ENCODE peak calls at places on chromosomes 1 and 21, in four cellular contexts. Q is fibroblast of mammary gland, R is cardiac fibroblast, F is upper lobe of left lung. M is an unnamed sample.

GRCh38 chr1:204220217-204220616 is 6.4 kb upstream of the GOLT1A start:
- DNase-seq in Q (no peak), R (no peak), F (no peak), M (no peak)

GRCh38 chr1:152442765-152443164 is 28.7 kb upstream of the CRNN start:
- DNase-seq in Q (peak), R (peak), F (peak), M (peak)

GRCh38 chr1:162942903-162943567 is 82.1 kb upstream of the CCDC190 start:
- DNase-seq in Q (peak), R (peak), F (no peak), M (no peak)

GRCh38 chr21:41283211-41283818 is 33.3 kb upstream of the FAM3B start:
- DNase-seq in Q (peak), R (peak), F (peak), M (peak)

GRCh38 chr1:223248787-223249175 is 105.7 kb upstream of the TLR5 start:
- DNase-seq in Q (no peak), R (no peak), F (no peak), M (no peak)

GRCh38 chr1:101520302-101520701 is 283.5 kb downstream of the S1PR1 start:
- DNase-seq in Q (peak), R (peak), F (no peak), M (no peak)

GRCh38 chr21:18617291-18617690 is 213.7 kb upstream of the TMPRSS15 start:
- DNase-seq in Q (no peak), R (no peak), F (no peak), M (no peak)

GRCh38 chr1:77889240-77889637 is 815 bp downstream of the NEXN start:
- DNase-seq in Q (peak), R (peak), F (no peak), M (no peak)

GRCh38 chr1:110224240-110224995 is 14.3 kb downstream of the KCNC4 start:
- DNase-seq in Q (no peak), R (no peak), F (no peak), M (no peak)

GRCh38 chr1:168454211-168454815 is 89.5 kb downstream of the XCL2 start:
- DNase-seq in Q (peak), R (no peak), F (no peak), M (no peak)

GRCh38 chr1:62691062-62691844 is 3.1 kb upstream of the DOCK7 start:
- DNase-seq in Q (no peak), R (no peak), F (no peak), M (no peak)

GRCh38 chr1:180522204-180522497 is 19.8 kb upstream of the ACBD6 start:
- DNase-seq in Q (no peak), R (peak), F (no peak), M (no peak)

GRCh38 chr1:19811206-19811851 is 3.8 kb downstream of the RNF186 start:
- DNase-seq in Q (peak), R (peak), F (peak), M (no peak)

GRCh38 chr1:244852694-244853093 is 11.6 kb downstream of the HNRNPU start:
- DNase-seq in Q (no peak), R (no peak), F (no peak), M (no peak)

GRCh38 chr1:109104364-109105151 is 9.4 kb upstream of the ELAPOR1 start:
- DNase-seq in Q (peak), R (peak), F (no peak), M (no peak)

GRCh38 chr1:79006564-79006963 is at the start of gene ADGRL4:
- DNase-seq in Q (peak), R (peak), F (peak), M (no peak)

GRCh38 chr1:53629101-53629691 is 109.8 kb downstream of the GLIS1 start:
- DNase-seq in Q (no peak), R (no peak), F (no peak), M (no peak)

GRCh38 chr1:202056644-202057334 is 46.4 kb downstream of the ELF3 start:
- DNase-seq in Q (no peak), R (no peak), F (peak), M (no peak)

GRCh38 chr1:55063562-55063942 is 24.2 kb downstream of the PCSK9 start:
- DNase-seq in Q (no peak), R (no peak), F (no peak), M (no peak)

GRCh38 chr1:174954686-174955669 is 44.8 kb upstream of the CACYBP start:
- DNase-seq in Q (no peak), R (no peak), F (no peak), M (no peak)

GRCh38 chr1:62240651-62241050 is 46.0 kb downstream of the L1TD1 start:
- DNase-seq in Q (no peak), R (no peak), F (no peak), M (no peak)

GRCh38 chr1:53558916-53559315 is 99.7 kb downstream of the DMRTB1 start:
- DNase-seq in Q (no peak), R (no peak), F (no peak), M (no peak)

GRCh38 chr1:81478217-81478616 is 322.5 kb upstream of the ADGRL2 start:
- DNase-seq in Q (no peak), R (peak), F (no peak), M (no peak)

GRCh38 chr1:221310180-221310579 is 430.9 kb downstream of the HLX start:
- DNase-seq in Q (no peak), R (no peak), F (no peak), M (no peak)

GRCh38 chr1:241998950-241999495 is at the start of gene MAP1LC3C:
- DNase-seq in Q (no peak), R (peak), F (no peak), M (no peak)

GRCh38 chr1:116740726-116741125 is 13.5 kb upstream of the CD2 start:
- DNase-seq in Q (no peak), R (no peak), F (no peak), M (no peak)

GRCh38 chr21:25862596-25862995 is 127.8 kb downstream of the GABPA start:
- DNase-seq in Q (peak), R (peak), F (no peak), M (no peak)

GRCh38 chr1:21619041-21619947 is 49.9 kb downstream of the RAP1GAP start:
- DNase-seq in Q (no peak), R (no peak), F (no peak), M (no peak)

GRCh38 chr1:24765308-24765988 is 20.2 kb downstream of the CLIC4 start:
- DNase-seq in Q (peak), R (peak), F (no peak), M (no peak)
- H3K4me3 ChIP-seq in Q (no peak), R (no peak), F (peak), M (no peak)

GRCh38 chr1:64894438-64895196 is 71.7 kb downstream of the JAK1 start:
- DNase-seq in Q (no peak), R (no peak), F (no peak), M (no peak)

GRCh38 chr1:64895500-64895899 is 70.8 kb downstream of the JAK1 start:
- DNase-seq in Q (no peak), R (no peak), F (no peak), M (no peak)

GRCh38 chr1:64898107-64898861 is 68.1 kb downstream of the JAK1 start:
- DNase-seq in Q (peak), R (peak), F (peak), M (peak)

GRCh38 chr1:64893921-64894320 is 72.4 kb downstream of the JAK1 start:
- DNase-seq in Q (no peak), R (no peak), F (no peak), M (no peak)

DNA sequence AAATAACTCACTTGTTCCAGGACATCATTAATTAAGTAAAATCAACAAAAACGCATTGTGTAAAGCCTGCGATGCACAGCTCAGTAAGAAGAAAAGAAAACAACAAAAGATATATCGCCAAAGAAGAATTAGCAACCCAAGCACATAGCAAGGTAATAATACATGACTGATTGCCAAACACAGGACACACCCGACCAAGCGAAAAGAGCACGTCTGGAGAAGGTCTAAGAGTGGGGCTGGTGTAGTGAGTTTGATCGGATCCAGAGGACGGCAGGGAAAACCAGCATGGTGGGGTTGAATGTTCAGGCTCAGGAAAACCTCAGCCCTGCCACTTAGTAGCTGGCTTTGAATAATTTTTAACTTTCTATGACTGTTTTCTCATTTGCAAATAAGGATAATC is 69.8 kb downstream of the JAK1 start:
- DNase-seq in Q (no peak), R (no peak), F (no peak), M (no peak)
- TF ChIP-seq CTCF in Q (no peak), R (no peak), F (no peak), M (no peak)

GRCh38 chr1:11980676-11980972 is 380 bp downstream of the MFN2 start:
- DNase-seq in Q (no peak), R (no peak), F (no peak), M (no peak)

GRCh38 chr1:11984121-11984520 is 3.9 kb downstream of the MFN2 start:
- DNase-seq in Q (no peak), R (no peak), F (no peak), M (no peak)

GRCh38 chr1:11981378-11982009 is 1.2 kb downstream of the MFN2 start:
- DNase-seq in Q (peak), R (no peak), F (no peak), M (no peak)

GRCh38 chr1:11979818-11980675 is at the start of gene MFN2:
- DNase-seq in Q (peak), R (peak), F (peak), M (peak)

DNA sequence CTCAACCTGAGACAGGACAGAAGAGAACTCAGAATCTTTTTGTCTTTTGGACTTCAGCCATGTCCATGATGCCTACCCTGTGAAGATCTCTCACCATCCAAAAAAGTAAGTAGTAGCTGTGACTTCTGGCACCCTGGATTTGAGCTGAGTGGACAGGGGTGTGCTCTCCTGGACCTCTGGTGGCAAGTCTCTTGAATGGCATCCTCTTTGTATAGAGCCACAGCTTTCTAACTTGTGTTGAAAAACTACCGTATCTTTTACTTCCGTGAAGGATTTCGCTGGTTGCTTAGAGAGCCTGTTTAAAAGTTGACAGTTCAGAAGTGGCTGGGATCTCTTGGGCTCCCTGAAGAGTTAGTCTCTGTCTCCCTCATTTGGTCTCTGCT is 1.8 kb downstream of the MFN2 start:
- DNase-seq in Q (peak), R (peak), F (no peak), M (no peak)
- H3K4me3 ChIP-seq in Q (no peak), R (no peak), F (no peak), M (no peak)

GRCh38 chr1:167452483-167452882 is 65.8 kb downstream of the CD247 start:
- DNase-seq in Q (no peak), R (no peak), F (no peak), M (no peak)
- TF ChIP-seq CTCF in Q (no peak), R (no peak), F (no peak), M (no peak)

GRCh38 chr1:38268226-38268625 is 221.6 kb upstream of the POU3F1 start:
- DNase-seq in Q (no peak), R (no peak), F (no peak), M (no peak)
- H3K4me3 ChIP-seq in Q (no peak), R (no peak), F (no peak), M (no peak)

GRCh38 chr21:21373969-21374368 is 375.8 kb downstream of the NCAM2 start:
- DNase-seq in Q (peak), R (peak), F (no peak), M (no peak)
- TF ChIP-seq CTCF in Q (peak), R (peak), F (no peak), M (peak)

GRCh38 chr1:8510041-8510823 is 192.3 kb downstream of the SLC45A1 start:
- DNase-seq in Q (peak), R (peak), F (no peak), M (no peak)

GRCh38 chr1:8506995-8507615 is 189.2 kb downstream of the SLC45A1 start:
- DNase-seq in Q (no peak), R (no peak), F (no peak), M (no peak)

GRCh38 chr1:8512504-8512903 is 194.6 kb downstream of the SLC45A1 start:
- DNase-seq in Q (no peak), R (no peak), F (no peak), M (no peak)

GRCh38 chr1:8506447-8506846 is 188.5 kb downstream of the SLC45A1 start:
- DNase-seq in Q (no peak), R (no peak), F (no peak), M (no peak)

DNA sequence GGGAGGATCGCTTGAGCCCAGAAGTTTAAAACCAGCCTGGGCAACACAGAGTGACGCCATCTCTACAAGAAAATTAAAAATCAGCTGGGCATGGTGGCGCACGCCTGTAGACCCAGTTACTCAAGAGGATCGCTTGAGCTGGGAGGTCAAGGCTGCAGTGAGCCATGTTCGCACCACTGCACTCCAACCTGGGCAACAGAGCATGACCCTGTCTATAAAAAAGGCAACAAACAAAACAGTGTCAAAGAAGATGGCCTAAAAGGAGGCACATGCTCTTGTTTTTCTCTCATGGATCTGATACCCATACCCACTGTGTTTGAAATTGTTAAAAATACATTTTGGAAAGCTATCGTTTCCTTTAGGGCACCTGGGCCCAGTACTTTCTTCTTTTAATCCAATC is 191.7 kb downstream of the SLC45A1 start:
- DNase-seq in Q (no peak), R (no peak), F (no peak), M (no peak)
- H3K4me3 ChIP-seq in Q (no peak), R (peak), F (no peak), M (no peak)

GRCh38 chr1:231209531-231209930 is 31.5 kb upstream of the GNPAT start:
- DNase-seq in Q (no peak), R (no peak), F (no peak), M (no peak)

GRCh38 chr1:231203259-231204057 is 37.6 kb upstream of the GNPAT start:
- DNase-seq in Q (no peak), R (no peak), F (no peak), M (no peak)

GRCh38 chr1:231210126-231210525 is 30.9 kb upstream of the GNPAT start:
- DNase-seq in Q (no peak), R (no peak), F (no peak), M (no peak)

GRCh38 chr1:231208980-231209379 is 32.0 kb upstream of the GNPAT start:
- DNase-seq in Q (no peak), R (no peak), F (no peak), M (no peak)

DNA sequence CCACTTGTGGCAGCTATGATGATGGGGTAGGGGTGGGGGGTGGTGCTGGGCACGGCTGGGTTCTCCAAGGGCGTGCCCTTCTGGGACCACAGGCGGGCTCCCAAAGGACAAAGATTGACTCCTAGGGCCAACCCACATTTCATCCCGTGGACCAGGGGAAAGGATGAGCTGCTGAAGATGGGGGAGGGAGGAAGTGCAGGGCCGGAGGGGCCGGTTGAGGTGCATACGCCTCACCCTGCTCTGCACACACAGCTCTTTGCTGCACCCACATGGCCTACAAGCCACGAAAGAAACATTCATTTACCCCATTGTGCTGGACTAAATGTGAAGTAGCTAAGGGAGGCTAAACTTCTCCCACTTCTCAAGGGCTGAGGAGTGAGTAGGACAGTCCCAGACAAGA is 34.2 kb upstream of the GNPAT start:
- DNase-seq in Q (no peak), R (peak), F (no peak), M (no peak)
- TF ChIP-seq CTCF in Q (no peak), R (no peak), F (no peak), M (peak)

M was measured in retinal pigment epithelial cell.